ENCODE peak calls at places on chromosomes 5 and 9, in six cellular contexts. One of them, this sample, is unnamed.
A peak's percentile ranks its signal among the peaks of the same experiment; 100 is the strongest.

GRCh38 chr9:135739271-135740220 is 37.6 kb downstream of the KCNT1 start:
- DNase-seq in tibial nerve: no peak
- DNase-seq in upper lobe of right lung: no peak
- DNase-seq in AG04450: no peak
- DNase-seq in astrocyte: no peak
- DNase-seq in AG09309: no peak
- DNase-seq in this sample: no peak

GRCh38 chr9:120734607-120735006 is 20.3 kb upstream of the MEGF9 start:
- DNase-seq in tibial nerve: no peak
- DNase-seq in upper lobe of right lung: no peak
- DNase-seq in AG04450: no peak
- DNase-seq in astrocyte: no peak
- DNase-seq in AG09309: no peak
- DNase-seq in this sample: no peak

GRCh38 chr9:105216440-105217178 is 27.8 kb upstream of the SLC44A1 start:
- DNase-seq in tibial nerve: no peak
- DNase-seq in upper lobe of right lung: no peak
- DNase-seq in AG04450: no peak
- DNase-seq in astrocyte: peak; percentile 59
- DNase-seq in AG09309: no peak
- DNase-seq in this sample: no peak

GRCh38 chr5:171355302-171355724 is 32.3 kb upstream of the NPM1 start:
- DNase-seq in tibial nerve: no peak
- DNase-seq in upper lobe of right lung: no peak
- DNase-seq in AG04450: no peak
- DNase-seq in astrocyte: no peak
- DNase-seq in AG09309: no peak
- DNase-seq in this sample: no peak

GRCh38 chr5:83653669-83654068 is 67.0 kb downstream of the HAPLN1 start:
- DNase-seq in tibial nerve: no peak
- DNase-seq in upper lobe of right lung: no peak
- DNase-seq in AG04450: no peak
- DNase-seq in astrocyte: no peak
- DNase-seq in AG09309: no peak
- DNase-seq in this sample: no peak

GRCh38 chr9:23693374-23693773 is 132.7 kb downstream of the ELAVL2 start:
- DNase-seq in tibial nerve: no peak
- DNase-seq in upper lobe of right lung: no peak
- DNase-seq in AG04450: no peak
- DNase-seq in astrocyte: no peak
- DNase-seq in AG09309: no peak
- DNase-seq in this sample: no peak

GRCh38 chr9:121721770-121722169 is 70.3 kb downstream of the DAB2IP start:
- DNase-seq in tibial nerve: no peak
- DNase-seq in upper lobe of right lung: no peak
- DNase-seq in AG04450: no peak
- DNase-seq in astrocyte: no peak
- DNase-seq in AG09309: no peak
- DNase-seq in this sample: no peak

GRCh38 chr5:109161914-109162683 is 247.7 kb downstream of the PJA2 start:
- DNase-seq in tibial nerve: no peak
- DNase-seq in upper lobe of right lung: no peak
- DNase-seq in AG04450: no peak
- DNase-seq in astrocyte: no peak
- DNase-seq in AG09309: peak; percentile 5
- DNase-seq in this sample: no peak

GRCh38 chr5:1834022-1834551 is 32.9 kb downstream of the NDUFS6 start:
- DNase-seq in tibial nerve: no peak
- DNase-seq in upper lobe of right lung: peak; percentile 55
- DNase-seq in AG04450: no peak
- DNase-seq in astrocyte: no peak
- DNase-seq in AG09309: no peak
- DNase-seq in this sample: no peak

GRCh38 chr5:152331718-152332117 is 73.4 kb downstream of the NMUR2 start:
- DNase-seq in tibial nerve: no peak
- DNase-seq in upper lobe of right lung: no peak
- DNase-seq in AG04450: no peak
- DNase-seq in astrocyte: no peak
- DNase-seq in AG09309: no peak
- DNase-seq in this sample: no peak

GRCh38 chr5:140000332-140000731 is 42.8 kb downstream of the NRG2 start:
- DNase-seq in tibial nerve: no peak
- DNase-seq in upper lobe of right lung: no peak
- DNase-seq in AG04450: no peak
- DNase-seq in astrocyte: no peak
- DNase-seq in AG09309: no peak
- DNase-seq in this sample: no peak

GRCh38 chr9:136775191-136775590 is 10.9 kb upstream of the LCN15 start:
- DNase-seq in tibial nerve: no peak
- DNase-seq in upper lobe of right lung: peak; percentile 46
- DNase-seq in AG04450: no peak
- DNase-seq in astrocyte: no peak
- DNase-seq in AG09309: no peak
- DNase-seq in this sample: no peak

GRCh38 chr9:114936566-114936965 is 6.2 kb upstream of the TNFSF8 start:
- DNase-seq in tibial nerve: no peak
- DNase-seq in upper lobe of right lung: no peak
- DNase-seq in AG04450: no peak
- DNase-seq in astrocyte: no peak
- DNase-seq in AG09309: no peak
- DNase-seq in this sample: no peak

GRCh38 chr5:98248949-98249348 is 524.5 kb upstream of the RGMB start:
- DNase-seq in tibial nerve: no peak
- DNase-seq in upper lobe of right lung: no peak
- DNase-seq in AG04450: peak; percentile 71
- DNase-seq in astrocyte: peak; percentile 96
- DNase-seq in AG09309: peak; percentile 85
- DNase-seq in this sample: no peak

DNA sequence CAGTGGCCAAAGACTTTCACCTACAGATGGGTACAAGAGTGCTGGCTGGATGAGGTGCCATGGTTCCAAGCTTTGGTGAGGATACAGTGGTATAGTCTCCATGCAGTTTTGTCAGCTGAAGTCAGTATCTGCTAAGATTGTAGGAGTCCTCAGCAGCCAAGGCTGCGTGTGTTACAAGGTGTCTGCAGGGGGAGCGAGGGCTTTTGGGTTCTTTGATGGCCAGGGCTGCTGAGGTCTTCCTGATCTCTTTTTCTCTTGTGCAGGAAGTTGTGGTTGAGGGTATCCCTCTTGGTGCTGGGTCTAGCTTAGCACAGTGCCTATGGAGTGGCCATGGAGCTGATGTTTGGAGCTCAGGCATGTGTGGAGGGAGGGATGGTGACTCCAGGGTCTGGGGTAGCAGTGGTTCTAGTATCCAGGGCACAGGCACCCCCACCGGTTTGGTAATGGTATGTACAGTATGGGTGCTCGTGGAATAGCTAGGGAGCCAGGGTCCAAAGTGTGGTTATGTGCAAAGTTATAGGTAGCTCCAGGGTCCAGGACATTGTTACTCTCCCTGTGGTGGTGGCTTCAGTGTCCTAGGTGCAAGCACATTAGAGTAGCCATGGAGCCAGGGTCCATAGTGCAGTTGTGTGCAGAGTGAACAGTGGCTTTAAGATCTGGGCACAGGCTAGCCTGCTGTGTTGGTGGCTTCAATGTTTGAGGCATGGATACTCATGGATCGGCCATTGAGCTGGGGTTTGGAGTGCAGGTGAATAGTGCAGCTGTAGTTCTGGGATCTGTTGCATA is 36.7 kb downstream of the CNTLN start:
- DNase-seq in tibial nerve: no peak
- DNase-seq in upper lobe of right lung: no peak
- DNase-seq in AG04450: no peak
- DNase-seq in astrocyte: no peak
- DNase-seq in AG09309: no peak
- DNase-seq in this sample: no peak
- TF ChIP-seq CTCF in tibial nerve: no peak
- TF ChIP-seq CTCF in upper lobe of right lung: no peak
- TF ChIP-seq CTCF in AG04450: no peak
- TF ChIP-seq CTCF in astrocyte: no peak
- TF ChIP-seq CTCF in AG09309: no peak
- TF ChIP-seq CTCF in this sample: no peak

GRCh38 chr9:88387035-88387732 is 1.1 kb upstream of the SPIN1 start:
- DNase-seq in tibial nerve: no peak
- DNase-seq in upper lobe of right lung: peak; percentile 77
- DNase-seq in AG04450: no peak
- DNase-seq in astrocyte: peak; percentile 55
- DNase-seq in AG09309: no peak
- DNase-seq in this sample: peak; percentile 15

GRCh38 chr9:88388886-88389617 is 808 bp downstream of the SPIN1 start:
- DNase-seq in tibial nerve: no peak
- DNase-seq in upper lobe of right lung: peak; percentile 84
- DNase-seq in AG04450: no peak
- DNase-seq in astrocyte: peak; percentile 72
- DNase-seq in AG09309: no peak
- DNase-seq in this sample: peak; percentile 27

GRCh38 chr9:88390371-88390990 is 2.2 kb downstream of the SPIN1 start:
- DNase-seq in tibial nerve: no peak
- DNase-seq in upper lobe of right lung: no peak
- DNase-seq in AG04450: no peak
- DNase-seq in astrocyte: peak; percentile 44
- DNase-seq in AG09309: no peak
- DNase-seq in this sample: no peak

GRCh38 chr9:88387733-88388202 is 476 bp upstream of the SPIN1 start:
- DNase-seq in tibial nerve: no peak
- DNase-seq in upper lobe of right lung: peak; percentile 83
- DNase-seq in AG04450: no peak
- DNase-seq in astrocyte: peak; percentile 45
- DNase-seq in AG09309: no peak
- DNase-seq in this sample: no peak

GRCh38 chr9:88388203-88388885 is at the start of gene SPIN1:
- DNase-seq in tibial nerve: peak; percentile 53
- DNase-seq in upper lobe of right lung: peak; percentile 94
- DNase-seq in AG04450: no peak
- DNase-seq in astrocyte: peak; percentile 30
- DNase-seq in AG09309: no peak
- DNase-seq in this sample: peak; percentile 86
- TF ChIP-seq CTCF in tibial nerve: peak; percentile 89
- TF ChIP-seq CTCF in upper lobe of right lung: peak; percentile 25
- TF ChIP-seq CTCF in AG04450: peak; percentile 28
- TF ChIP-seq CTCF in astrocyte: peak; percentile 17
- TF ChIP-seq CTCF in AG09309: peak; percentile 33
- TF ChIP-seq CTCF in this sample: no peak

GRCh38 chr9:129225815-129226214 is 47.8 kb upstream of the IER5L start:
- DNase-seq in tibial nerve: peak; percentile 42
- DNase-seq in upper lobe of right lung: peak; percentile 77
- DNase-seq in AG04450: no peak
- DNase-seq in astrocyte: peak; percentile 91
- DNase-seq in AG09309: peak; percentile 66
- DNase-seq in this sample: peak; percentile 64
- TF ChIP-seq CTCF in tibial nerve: no peak
- TF ChIP-seq CTCF in upper lobe of right lung: no peak
- TF ChIP-seq CTCF in AG04450: no peak
- TF ChIP-seq CTCF in astrocyte: no peak
- TF ChIP-seq CTCF in AG09309: no peak
- TF ChIP-seq CTCF in this sample: no peak

GRCh38 chr5:142918959-142919635 is 148.9 kb downstream of the ARHGAP26 start:
- DNase-seq in tibial nerve: no peak
- DNase-seq in upper lobe of right lung: no peak
- DNase-seq in AG04450: no peak
- DNase-seq in astrocyte: no peak
- DNase-seq in AG09309: no peak
- DNase-seq in this sample: no peak

GRCh38 chr5:142911775-142912174 is 141.6 kb downstream of the ARHGAP26 start:
- DNase-seq in tibial nerve: no peak
- DNase-seq in upper lobe of right lung: no peak
- DNase-seq in AG04450: no peak
- DNase-seq in astrocyte: no peak
- DNase-seq in AG09309: no peak
- DNase-seq in this sample: no peak

GRCh38 chr5:142915038-142915437 is 144.9 kb downstream of the ARHGAP26 start:
- DNase-seq in tibial nerve: no peak
- DNase-seq in upper lobe of right lung: no peak
- DNase-seq in AG04450: no peak
- DNase-seq in astrocyte: no peak
- DNase-seq in AG09309: no peak
- DNase-seq in this sample: no peak

GRCh38 chr5:142913728-142914338 is 143.7 kb downstream of the ARHGAP26 start:
- DNase-seq in tibial nerve: no peak
- DNase-seq in upper lobe of right lung: no peak
- DNase-seq in AG04450: no peak
- DNase-seq in astrocyte: no peak
- DNase-seq in AG09309: no peak
- DNase-seq in this sample: peak; percentile 56

DNA sequence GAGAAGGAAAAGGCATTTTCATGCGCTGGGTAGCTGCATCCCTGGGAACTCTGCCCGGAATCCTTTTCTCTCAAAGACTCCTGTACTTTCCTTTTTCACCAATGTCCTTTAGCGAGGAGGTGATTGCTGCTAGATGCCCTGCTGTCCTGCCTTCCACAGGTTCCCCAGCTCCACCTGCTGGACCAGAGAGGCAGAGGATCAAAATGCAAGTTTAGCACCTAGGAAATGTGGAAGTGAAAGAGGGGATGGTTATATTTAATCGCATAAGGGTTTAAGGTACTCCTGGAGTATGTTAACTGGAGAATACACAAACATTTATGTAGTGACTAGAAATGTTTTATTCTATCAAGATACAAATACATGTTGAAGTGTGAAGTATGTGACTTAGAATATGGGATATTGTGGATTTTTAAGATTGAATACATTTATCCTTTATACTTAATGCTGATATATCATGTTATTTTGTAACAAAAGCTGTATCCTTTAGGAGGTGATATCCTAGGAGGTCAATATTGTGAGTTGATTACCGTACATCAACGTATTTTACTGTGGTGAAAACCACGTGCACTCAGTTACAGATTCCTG is 145.8 kb downstream of the ARHGAP26 start:
- DNase-seq in tibial nerve: no peak
- DNase-seq in upper lobe of right lung: no peak
- DNase-seq in AG04450: no peak
- DNase-seq in astrocyte: no peak
- DNase-seq in AG09309: no peak
- DNase-seq in this sample: peak; percentile 66
- TF ChIP-seq CTCF in tibial nerve: peak; percentile 15
- TF ChIP-seq CTCF in upper lobe of right lung: peak; percentile 43
- TF ChIP-seq CTCF in AG04450: peak; percentile 76
- TF ChIP-seq CTCF in astrocyte: peak; percentile 59
- TF ChIP-seq CTCF in AG09309: peak; percentile 62
- TF ChIP-seq CTCF in this sample: peak; percentile 64

GRCh38 chr5:53926026-53926425 is 365.6 kb downstream of the NDUFS4 start:
- DNase-seq in tibial nerve: no peak
- DNase-seq in upper lobe of right lung: no peak
- DNase-seq in AG04450: no peak
- DNase-seq in astrocyte: no peak
- DNase-seq in AG09309: no peak
- DNase-seq in this sample: no peak

GRCh38 chr5:53923969-53924876 is 363.8 kb downstream of the NDUFS4 start:
- DNase-seq in tibial nerve: no peak
- DNase-seq in upper lobe of right lung: no peak
- DNase-seq in AG04450: no peak
- DNase-seq in astrocyte: peak; percentile 22
- DNase-seq in AG09309: no peak
- DNase-seq in this sample: no peak

GRCh38 chr5:53930457-53930856 is 370.0 kb downstream of the NDUFS4 start:
- DNase-seq in tibial nerve: no peak
- DNase-seq in upper lobe of right lung: no peak
- DNase-seq in AG04450: no peak
- DNase-seq in astrocyte: peak; percentile 45
- DNase-seq in AG09309: no peak
- DNase-seq in this sample: no peak

GRCh38 chr5:53929596-53929995 is 369.2 kb downstream of the NDUFS4 start:
- DNase-seq in tibial nerve: no peak
- DNase-seq in upper lobe of right lung: no peak
- DNase-seq in AG04450: no peak
- DNase-seq in astrocyte: no peak
- DNase-seq in AG09309: no peak
- DNase-seq in this sample: no peak

GRCh38 chr5:53927668-53928247 is 367.3 kb downstream of the NDUFS4 start:
- DNase-seq in tibial nerve: no peak
- DNase-seq in upper lobe of right lung: no peak
- DNase-seq in AG04450: no peak
- DNase-seq in astrocyte: no peak
- DNase-seq in AG09309: no peak
- DNase-seq in this sample: no peak
- TF ChIP-seq CTCF in tibial nerve: no peak
- TF ChIP-seq CTCF in upper lobe of right lung: no peak
- TF ChIP-seq CTCF in AG04450: no peak
- TF ChIP-seq CTCF in astrocyte: no peak
- TF ChIP-seq CTCF in AG09309: no peak
- TF ChIP-seq CTCF in this sample: no peak